ENCODE peak calls at places on chromosomes 1 and 21, in six cellular contexts. V, A, R, J, G and L are unnamed samples.

GRCh38 chr1:71667224-71667623 is 586.4 kb upstream of the ZRANB2 start:
- DNase-seq in G (no peak), J (peak; percentile 84), A (no peak), R (no peak), V (no peak), L (no peak)

GRCh38 chr21:34280389-34280795 is 83.4 kb upstream of the KCNE2 start:
- DNase-seq in A (no peak), J (no peak), G (no peak), V (peak; percentile 53), R (no peak), L (no peak)

GRCh38 chr1:38586993-38587646 is 272.5 kb downstream of the RRAGC start:
- DNase-seq in R (peak; percentile 46), V (peak; percentile 23), A (peak; percentile 25), J (no peak), G (peak; percentile 32), L (no peak)

GRCh38 chr1:204819495-204819894 is 51.2 kb upstream of the NFASC start:
- DNase-seq in J (no peak), V (no peak), R (no peak), A (no peak), G (no peak), L (no peak)

GRCh38 chr1:228514421-228514820 is 27.2 kb downstream of the RNF187 start:
- DNase-seq in V (no peak), J (no peak), A (no peak), R (no peak), G (no peak), L (no peak)

GRCh38 chr1:46667782-46668760 is at the start of gene ATPAF1:
- DNase-seq in A (peak; percentile 25), G (peak; percentile 66), V (peak; percentile 76), J (peak; percentile 56), R (peak; percentile 55), L (peak; percentile 91)

GRCh38 chr21:45379901-45380330 is 25.0 kb upstream of the COL18A1 start:
- DNase-seq in J (no peak), A (no peak), V (peak; percentile 10), G (no peak), R (no peak), L (peak; percentile 35)

GRCh38 chr1:236536540-236536939 is 12.8 kb downstream of the LGALS8 start:
- DNase-seq in G (no peak), J (no peak), V (no peak), A (no peak), R (no peak), L (no peak)

GRCh38 chr1:41355356-41355755 is 5.9 kb upstream of the FOXO6 start:
- DNase-seq in R (no peak), A (no peak), J (no peak), G (no peak), V (no peak), L (no peak)

GRCh38 chr21:21137986-21138385 is 139.8 kb downstream of the NCAM2 start:
- DNase-seq in A (no peak), G (no peak), J (no peak), R (no peak), V (no peak), L (no peak)

GRCh38 chr1:107622975-107623374 is 342.0 kb downstream of the VAV3 start:
- DNase-seq in A (no peak), J (peak; percentile 93), G (no peak), R (no peak), V (no peak), L (no peak)

GRCh38 chr1:214660900-214661299 is 57.9 kb downstream of the CENPF start:
- DNase-seq in G (no peak), R (no peak), A (no peak), J (no peak), V (no peak), L (no peak)

GRCh38 chr1:10812387-10812915 is 16.0 kb upstream of the CASZ1 start:
- DNase-seq in R (no peak), G (no peak), J (no peak), V (no peak), A (no peak), L (peak; percentile 43)

GRCh38 chr1:30299393-30299792 is 424.0 kb downstream of the MATN1 start:
- DNase-seq in G (no peak), A (no peak), V (no peak), J (no peak), R (no peak), L (no peak)

GRCh38 chr1:112887599-112888303 is 68.2 kb downstream of the SLC16A1 start:
- DNase-seq in J (peak; percentile 7), R (no peak), V (no peak), A (no peak), G (no peak), L (no peak)

GRCh38 chr1:100277866-100278265 is 11.8 kb downstream of the RTCA start:
- DNase-seq in A (no peak), J (no peak), V (no peak), R (no peak), G (no peak), L (no peak)

GRCh38 chr1:228379165-228379460 is 27.5 kb downstream of the TRIM11 start:
- DNase-seq in A (no peak), J (no peak), R (no peak), G (no peak), V (no peak), L (peak; percentile 64)

GRCh38 chr21:22609802-22610201 is 1611.6 kb downstream of the NCAM2 start:
- DNase-seq in A (no peak), G (no peak), J (peak; percentile 76), R (no peak), V (no peak), L (no peak)